ENCODE peak calls at places on chromosomes 7 and 10, in five cellular contexts. One of them, this sample, is unnamed. For H3K4me1, the result is how much of the 10 kb centered on the place peaks cover.

GRCh38 chr7:121960678-121961461 is 87.9 kb downstream of the PTPRZ1 start:
- DNase-seq in tibial nerve: no peak
- DNase-seq in adrenal gland: no peak
- DNase-seq in K562: no peak
- DNase-seq in vagina: no peak
- DNase-seq in this sample: no peak

GRCh38 chr7:154651501-154651900 is 351.4 kb downstream of the PAXIP1 start:
- DNase-seq in tibial nerve: no peak
- DNase-seq in adrenal gland: no peak
- DNase-seq in K562: no peak
- DNase-seq in vagina: no peak
- DNase-seq in this sample: no peak

GRCh38 chr7:23955145-23955544 is 245.1 kb downstream of the STK31 start:
- DNase-seq in tibial nerve: no peak
- DNase-seq in adrenal gland: no peak
- DNase-seq in K562: no peak
- DNase-seq in vagina: no peak
- DNase-seq in this sample: no peak

GRCh38 chr7:23622469-23622868 is 25.3 kb downstream of the CCDC126 start:
- DNase-seq in tibial nerve: no peak
- DNase-seq in adrenal gland: no peak
- DNase-seq in K562: no peak
- DNase-seq in vagina: no peak
- DNase-seq in this sample: no peak

GRCh38 chr7:35878356-35878755 is 77.5 kb downstream of the SEPTIN7 start:
- DNase-seq in tibial nerve: no peak
- DNase-seq in adrenal gland: no peak
- DNase-seq in K562: no peak
- DNase-seq in vagina: no peak
- DNase-seq in this sample: no peak

GRCh38 chr7:13953368-13953767 is 36.1 kb downstream of the ETV1 start:
- DNase-seq in tibial nerve: no peak
- DNase-seq in adrenal gland: no peak
- DNase-seq in K562: no peak
- DNase-seq in vagina: no peak
- DNase-seq in this sample: no peak

GRCh38 chr7:27095897-27096755 is at the start of gene HOXA1:
- DNase-seq in tibial nerve: no peak
- DNase-seq in adrenal gland: peak
- DNase-seq in K562: peak
- DNase-seq in vagina: no peak
- DNase-seq in this sample: peak

GRCh38 chr10:101859530-101859929 is 15.9 kb upstream of the KCNIP2 start:
- DNase-seq in tibial nerve: no peak
- DNase-seq in adrenal gland: no peak
- DNase-seq in K562: no peak
- DNase-seq in vagina: no peak
- DNase-seq in this sample: no peak

GRCh38 chr7:69817096-69817495 is 218.8 kb downstream of the AUTS2 start:
- DNase-seq in tibial nerve: no peak
- DNase-seq in adrenal gland: no peak
- DNase-seq in K562: no peak
- DNase-seq in vagina: no peak
- DNase-seq in this sample: no peak

GRCh38 chr10:77970869-77971803 is 44.6 kb upstream of the DLG5 start:
- DNase-seq in tibial nerve: peak
- DNase-seq in adrenal gland: peak
- DNase-seq in K562: peak
- DNase-seq in vagina: no peak
- DNase-seq in this sample: no peak

GRCh38 chr10:100907175-100907574 is 5.6 kb upstream of the SLF2 start:
- DNase-seq in tibial nerve: no peak
- DNase-seq in adrenal gland: no peak
- DNase-seq in K562: no peak
- DNase-seq in vagina: no peak
- DNase-seq in this sample: no peak

GRCh38 chr7:50556247-50556976 is 8.8 kb downstream of the DDC start:
- DNase-seq in tibial nerve: no peak
- DNase-seq in adrenal gland: no peak
- DNase-seq in K562: no peak
- DNase-seq in vagina: no peak
- DNase-seq in this sample: no peak

GRCh38 chr10:58358314-58358933 is 23.6 kb downstream of the UBE2D1 start:
- DNase-seq in tibial nerve: no peak
- DNase-seq in adrenal gland: no peak
- DNase-seq in K562: no peak
- DNase-seq in vagina: no peak
- DNase-seq in this sample: no peak
- TF ChIP-seq POLR2A in tibial nerve: no peak
- TF ChIP-seq POLR2A in adrenal gland: no peak
- TF ChIP-seq POLR2A in K562: no peak
- TF ChIP-seq POLR2A in vagina: no peak
- TF ChIP-seq POLR2A in this sample: no peak

GRCh38 chr10:114048472-114048871 is 4.8 kb downstream of the ADRB1 start:
- DNase-seq in tibial nerve: no peak
- DNase-seq in adrenal gland: no peak
- DNase-seq in K562: no peak
- DNase-seq in vagina: no peak
- DNase-seq in this sample: no peak

GRCh38 chr10:114053946-114054345 is 10.3 kb downstream of the ADRB1 start:
- DNase-seq in tibial nerve: no peak
- DNase-seq in adrenal gland: no peak
- DNase-seq in K562: no peak
- DNase-seq in vagina: no peak
- DNase-seq in this sample: no peak

GRCh38 chr10:114057845-114058244 is 14.2 kb downstream of the ADRB1 start:
- DNase-seq in tibial nerve: no peak
- DNase-seq in adrenal gland: no peak
- DNase-seq in K562: no peak
- DNase-seq in vagina: no peak
- DNase-seq in this sample: no peak

GRCh38 chr10:114051714-114052113 is 8.0 kb downstream of the ADRB1 start:
- DNase-seq in tibial nerve: no peak
- DNase-seq in adrenal gland: no peak
- DNase-seq in K562: no peak
- DNase-seq in vagina: no peak
- DNase-seq in this sample: no peak

DNA sequence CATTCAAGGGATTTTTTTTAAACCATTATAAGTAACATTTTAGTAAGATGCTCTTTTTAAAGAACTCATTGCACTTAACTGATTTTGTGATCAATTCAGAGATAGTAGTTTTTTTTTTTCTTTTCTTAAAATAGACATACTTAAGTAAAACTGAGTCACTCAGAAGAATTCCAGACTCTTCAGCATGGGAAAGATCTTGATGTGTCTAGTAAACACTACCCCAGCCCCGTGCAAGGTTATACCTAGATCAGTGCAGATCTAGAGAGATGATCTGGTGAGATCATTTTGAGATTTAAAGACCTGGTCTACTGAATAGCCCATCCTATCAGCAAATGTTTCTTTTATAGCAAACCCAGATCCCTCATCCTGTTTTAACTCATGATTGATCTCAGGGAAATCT is 8.6 kb downstream of the ADRB1 start:
- DNase-seq in tibial nerve: no peak
- DNase-seq in adrenal gland: no peak
- DNase-seq in K562: no peak
- DNase-seq in vagina: no peak
- DNase-seq in this sample: no peak
- H3K4me1 ChIP-seq in tibial nerve: under half
- H3K4me1 ChIP-seq in adrenal gland: under half
- H3K4me1 ChIP-seq in K562: under half
- H3K4me1 ChIP-seq in vagina: under half
- H3K4me1 ChIP-seq in this sample: under half

DNA sequence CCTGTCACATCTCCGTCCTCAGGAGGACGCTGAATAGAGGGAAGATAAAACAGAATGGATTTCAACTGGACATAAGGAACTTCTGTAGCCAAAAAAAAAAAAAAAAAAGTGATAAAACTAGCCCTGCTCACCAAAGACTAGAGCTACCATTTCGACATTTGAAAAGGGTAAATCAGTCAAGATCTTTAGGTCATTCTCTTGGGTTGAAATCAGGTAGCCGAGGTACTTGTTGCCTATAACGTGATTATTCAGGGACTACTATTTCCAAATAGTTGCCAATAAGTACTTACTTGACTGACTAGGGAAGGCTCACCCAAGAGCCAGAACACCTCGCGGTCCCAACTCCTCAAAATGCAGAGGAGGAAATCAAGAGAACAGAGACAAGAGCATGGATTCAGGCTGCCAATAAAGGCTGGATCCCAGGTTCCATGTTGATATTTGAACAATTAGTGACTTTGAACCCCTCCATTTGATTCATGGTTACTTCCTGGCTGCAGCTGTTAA is 2.0 kb downstream of the RHEB start:
- DNase-seq in tibial nerve: no peak
- DNase-seq in adrenal gland: no peak
- DNase-seq in K562: no peak
- DNase-seq in vagina: no peak
- DNase-seq in this sample: no peak
- TF ChIP-seq POLR2A in tibial nerve: no peak
- TF ChIP-seq POLR2A in adrenal gland: no peak
- TF ChIP-seq POLR2A in K562: no peak
- TF ChIP-seq POLR2A in vagina: no peak
- TF ChIP-seq POLR2A in this sample: no peak

DNA sequence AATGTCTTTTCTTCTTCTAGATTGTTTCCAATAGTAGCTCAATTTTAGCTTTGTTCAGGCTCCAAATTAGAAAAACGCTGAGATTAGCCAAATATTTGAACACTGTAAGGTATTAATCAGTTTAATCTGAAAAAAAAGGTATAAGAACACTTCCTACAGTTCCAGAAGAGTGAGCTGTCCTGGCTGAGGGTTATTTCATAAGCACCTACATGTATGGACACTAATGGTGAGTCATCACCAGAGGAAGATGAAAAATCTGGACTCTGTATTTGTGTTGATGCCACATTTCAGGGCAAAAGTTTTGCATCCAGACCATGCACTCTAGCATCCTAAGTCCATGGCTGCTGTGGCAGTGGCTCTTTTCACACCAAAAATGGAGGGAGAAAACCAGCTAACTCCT is 189.5 kb downstream of the ANKRD30A start:
- DNase-seq in tibial nerve: no peak
- DNase-seq in adrenal gland: no peak
- DNase-seq in K562: no peak
- DNase-seq in vagina: no peak
- DNase-seq in this sample: no peak
- H3K4me1 ChIP-seq in tibial nerve: under half
- H3K4me1 ChIP-seq in adrenal gland: under half
- H3K4me1 ChIP-seq in K562: under half
- H3K4me1 ChIP-seq in vagina: under half
- H3K4me1 ChIP-seq in this sample: under half

GRCh38 chr7:150633926-150634325 is 1.7 kb upstream of the GIMAP6 start:
- DNase-seq in tibial nerve: no peak
- DNase-seq in adrenal gland: no peak
- DNase-seq in K562: no peak
- DNase-seq in vagina: no peak
- DNase-seq in this sample: no peak

GRCh38 chr7:150631084-150631824 is 931 bp downstream of the GIMAP6 start:
- DNase-seq in tibial nerve: no peak
- DNase-seq in adrenal gland: peak
- DNase-seq in K562: no peak
- DNase-seq in vagina: no peak
- DNase-seq in this sample: peak

GRCh38 chr7:150629347-150629746 is 2.8 kb downstream of the GIMAP6 start:
- DNase-seq in tibial nerve: no peak
- DNase-seq in adrenal gland: peak
- DNase-seq in K562: no peak
- DNase-seq in vagina: no peak
- DNase-seq in this sample: no peak

GRCh38 chr7:150627959-150628358 is 4.2 kb downstream of the GIMAP6 start:
- DNase-seq in tibial nerve: no peak
- DNase-seq in adrenal gland: no peak
- DNase-seq in K562: no peak
- DNase-seq in vagina: no peak
- DNase-seq in this sample: no peak

GRCh38 chr7:150631866-150632864 is at the start of gene GIMAP6:
- DNase-seq in tibial nerve: no peak
- DNase-seq in adrenal gland: peak
- DNase-seq in K562: no peak
- DNase-seq in vagina: no peak
- DNase-seq in this sample: peak
- TF ChIP-seq POLR2A in tibial nerve: no peak
- TF ChIP-seq POLR2A in adrenal gland: no peak
- TF ChIP-seq POLR2A in K562: no peak
- TF ChIP-seq POLR2A in vagina: no peak
- TF ChIP-seq POLR2A in this sample: no peak

DNA sequence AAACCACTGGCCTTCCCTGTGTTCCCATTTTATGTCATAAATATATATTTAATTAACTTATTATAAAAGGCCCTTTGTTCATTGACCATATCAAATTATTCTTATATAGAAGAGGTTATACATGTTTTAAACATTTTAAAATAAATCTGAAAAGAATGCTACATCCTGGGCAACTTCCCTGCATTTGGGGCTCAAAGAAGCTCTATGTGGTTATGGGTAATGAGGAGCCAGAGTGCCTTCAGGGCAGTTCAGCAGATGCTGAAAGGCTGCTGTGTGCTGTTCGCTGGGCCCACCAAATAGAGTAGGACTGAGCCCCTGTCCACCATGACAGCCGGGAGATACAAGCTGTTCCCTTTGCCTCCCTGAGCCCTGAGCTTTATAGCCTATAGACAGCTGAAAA is 35.9 kb downstream of the HTRA1 start:
- DNase-seq in tibial nerve: no peak
- DNase-seq in adrenal gland: no peak
- DNase-seq in K562: no peak
- DNase-seq in vagina: no peak
- DNase-seq in this sample: no peak
- H3K4me1 ChIP-seq in tibial nerve: under half
- H3K4me1 ChIP-seq in adrenal gland: under half
- H3K4me1 ChIP-seq in K562: under half
- H3K4me1 ChIP-seq in vagina: half or more
- H3K4me1 ChIP-seq in this sample: under half

GRCh38 chr10:103184615-103185014 is 8.5 kb downstream of the NT5C2 start:
- DNase-seq in tibial nerve: no peak
- DNase-seq in adrenal gland: no peak
- DNase-seq in K562: no peak
- DNase-seq in vagina: no peak
- DNase-seq in this sample: no peak

GRCh38 chr10:103186128-103186527 is 6.9 kb downstream of the NT5C2 start:
- DNase-seq in tibial nerve: no peak
- DNase-seq in adrenal gland: no peak
- DNase-seq in K562: no peak
- DNase-seq in vagina: no peak
- DNase-seq in this sample: no peak

GRCh38 chr10:103177123-103177522 is 15.9 kb downstream of the NT5C2 start:
- DNase-seq in tibial nerve: no peak
- DNase-seq in adrenal gland: no peak
- DNase-seq in K562: no peak
- DNase-seq in vagina: no peak
- DNase-seq in this sample: no peak

GRCh38 chr10:103180491-103180890 is 12.6 kb downstream of the NT5C2 start:
- DNase-seq in tibial nerve: no peak
- DNase-seq in adrenal gland: no peak
- DNase-seq in K562: no peak
- DNase-seq in vagina: no peak
- DNase-seq in this sample: no peak

DNA sequence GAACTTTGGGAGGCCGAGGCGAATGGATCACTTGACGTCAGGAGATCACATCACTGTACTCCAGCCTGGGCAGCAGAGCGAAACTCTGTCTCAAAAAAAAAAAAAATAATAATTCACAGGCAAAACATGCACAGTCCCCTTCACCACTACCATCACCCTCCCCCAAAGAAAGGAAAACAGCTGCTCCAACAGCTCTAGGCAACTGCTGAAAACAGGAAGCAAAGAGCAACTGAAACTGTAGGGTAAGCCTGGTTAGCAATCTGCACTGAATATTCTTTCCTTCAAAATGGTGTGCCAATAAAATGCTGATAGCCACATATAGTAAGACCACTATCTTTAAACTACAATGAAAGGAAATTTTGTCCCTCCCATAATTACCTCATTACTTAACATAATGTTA is 11.8 kb downstream of the NT5C2 start:
- DNase-seq in tibial nerve: no peak
- DNase-seq in adrenal gland: no peak
- DNase-seq in K562: no peak
- DNase-seq in vagina: no peak
- DNase-seq in this sample: no peak
- TF ChIP-seq POLR2A in tibial nerve: no peak
- TF ChIP-seq POLR2A in adrenal gland: no peak
- TF ChIP-seq POLR2A in K562: no peak
- TF ChIP-seq POLR2A in vagina: no peak
- TF ChIP-seq POLR2A in this sample: no peak

This sample was measured in Peyer's patch.